ENCODE peak calls at places on chromosome 18, in seven cellular contexts. U, W, Q, P, C, H and T are unnamed samples.

GRCh38 chr18:64097497-64097896 is 51.4 kb downstream of the LINC00305 start:
- DNase-seq in U (no peak), W (no peak), Q (no peak), P (no peak), C (no peak), H (peak; percentile 16), T (no peak)

GRCh38 chr18:58416704-58417683 is 211.9 kb downstream of the ALPK2 start:
- DNase-seq in U (no peak), W (no peak), Q (no peak), P (no peak), C (no peak), H (peak; percentile 41), T (no peak)

GRCh38 chr18:58473071-58473470 is 155.8 kb downstream of the ALPK2 start:
- DNase-seq in U (no peak), W (no peak), Q (no peak), P (no peak), C (no peak), H (peak; percentile 63), T (no peak)

GRCh38 chr18:79664525-79665125 is 15.0 kb upstream of the CTDP1 start:
- DNase-seq in U (no peak), W (peak; percentile 51), Q (no peak), P (no peak), C (no peak), H (peak; percentile 92), T (no peak)

GRCh38 chr18:7566587-7567486 is at the start of gene PTPRM:
- DNase-seq in U (peak; percentile 1), W (peak; percentile 94), Q (peak; percentile 79), P (peak; percentile 92), C (no peak), H (peak; percentile 88), T (peak; percentile 94)

GRCh38 chr18:44819944-44820510 is 139.3 kb downstream of the SETBP1 start:
- DNase-seq in U (no peak), W (no peak), Q (no peak), P (no peak), C (no peak), H (no peak), T (no peak)

GRCh38 chr18:48335829-48336228 is 73.4 kb downstream of the ZBTB7C start:
- DNase-seq in U (no peak), W (no peak), Q (peak; percentile 46), P (no peak), C (no peak), H (no peak), T (peak; percentile 19)

GRCh38 chr18:61926532-61926931 is 33.7 kb upstream of the RNF152 start:
- DNase-seq in U (no peak), W (no peak), Q (no peak), P (no peak), C (no peak), H (no peak), T (no peak)

GRCh38 chr18:78006805-78007204 is 757.2 kb downstream of the GALR1 start:
- DNase-seq in U (no peak), W (no peak), Q (no peak), P (no peak), C (no peak), H (no peak), T (peak; percentile 65)

GRCh38 chr18:76306685-76307292 is 188.3 kb downstream of the ZNF516 start:
- DNase-seq in U (peak; percentile 12), W (no peak), Q (peak; percentile 66), P (no peak), C (peak; percentile 0), H (no peak), T (peak; percentile 15)

GRCh38 chr18:8705941-8706544 is 687 bp downstream of the MTCL1 start:
- DNase-seq in U (no peak), W (peak; percentile 53), Q (peak; percentile 23), P (peak; percentile 72), C (peak; percentile 61), H (peak; percentile 10), T (peak; percentile 45)

GRCh38 chr18:32346667-32347066 is 124.0 kb downstream of the GAREM1 start:
- DNase-seq in U (no peak), W (peak; percentile 19), Q (peak; percentile 52), P (no peak), C (no peak), H (no peak), T (peak; percentile 75)

GRCh38 chr18:31044926-31045325 is 2.4 kb upstream of the DSC3 start:
- DNase-seq in U (no peak), W (no peak), Q (no peak), P (no peak), C (no peak), H (peak; percentile 63), T (no peak)

GRCh38 chr18:33184178-33184577 is 256.3 kb downstream of the CCDC178 start:
- DNase-seq in U (no peak), W (no peak), Q (no peak), P (no peak), C (no peak), H (peak; percentile 55), T (no peak)

GRCh38 chr18:79507546-79508480 is 112.1 kb downstream of the NFATC1 start:
- DNase-seq in U (no peak), W (peak; percentile 59), Q (no peak), P (no peak), C (no peak), H (peak; percentile 26), T (no peak)

GRCh38 chr18:79635127-79635726 is 44.4 kb upstream of the CTDP1 start:
- DNase-seq in U (no peak), W (no peak), Q (no peak), P (no peak), C (no peak), H (no peak), T (no peak)

GRCh38 chr18:66168834-66169233 is 418.0 kb downstream of the CDH7 start:
- DNase-seq in U (no peak), W (no peak), Q (no peak), P (no peak), C (no peak), H (no peak), T (no peak)

GRCh38 chr18:8548186-8548585 is 61.1 kb upstream of the RAB12 start:
- DNase-seq in U (no peak), W (no peak), Q (no peak), P (no peak), C (no peak), H (peak; percentile 57), T (no peak)

GRCh38 chr18:54783100-54783499 is 45.2 kb upstream of the RAB27B start:
- DNase-seq in U (no peak), W (no peak), Q (no peak), P (no peak), C (no peak), H (no peak), T (no peak)

GRCh38 chr18:9516437-9517064 is 41.2 kb downstream of the RALBP1 start:
- DNase-seq in U (peak; percentile 8), W (peak; percentile 42), Q (peak; percentile 69), P (peak; percentile 63), C (peak; percentile 64), H (peak; percentile 79), T (peak; percentile 47)

GRCh38 chr18:45856526-45856925 is 31.1 kb downstream of the SIGLEC15 start:
- DNase-seq in U (no peak), W (no peak), Q (no peak), P (no peak), C (no peak), H (no peak), T (no peak)

GRCh38 chr18:24868331-24868730 is 407.9 kb downstream of the HRH4 start:
- DNase-seq in U (no peak), W (no peak), Q (no peak), P (no peak), C (no peak), H (no peak), T (no peak)

GRCh38 chr18:28854964-28855363 is 678.0 kb upstream of the CDH2 start:
- DNase-seq in U (no peak), W (peak; percentile 6), Q (no peak), P (no peak), C (no peak), H (peak; percentile 60), T (no peak)

GRCh38 chr18:24475926-24476589 is 15.6 kb downstream of the HRH4 start:
- DNase-seq in U (no peak), W (no peak), Q (no peak), P (no peak), C (no peak), H (no peak), T (no peak)

GRCh38 chr18:54786211-54786610 is 42.1 kb upstream of the RAB27B start:
- DNase-seq in U (no peak), W (no peak), Q (no peak), P (no peak), C (no peak), H (no peak), T (no peak)

GRCh38 chr18:3816601-3817363 is 366.8 kb downstream of the TGIF1 start:
- DNase-seq in U (no peak), W (peak; percentile 65), Q (no peak), P (no peak), C (no peak), H (peak; percentile 42), T (no peak)
- H3K4me3 ChIP-seq in U (no peak overlapping the region), W (no peak overlapping the region), Q (no peak overlapping the region), P (no peak overlapping the region), C (no peak overlapping the region), H (no peak overlapping the region), T (no peak overlapping the region)

DNA sequence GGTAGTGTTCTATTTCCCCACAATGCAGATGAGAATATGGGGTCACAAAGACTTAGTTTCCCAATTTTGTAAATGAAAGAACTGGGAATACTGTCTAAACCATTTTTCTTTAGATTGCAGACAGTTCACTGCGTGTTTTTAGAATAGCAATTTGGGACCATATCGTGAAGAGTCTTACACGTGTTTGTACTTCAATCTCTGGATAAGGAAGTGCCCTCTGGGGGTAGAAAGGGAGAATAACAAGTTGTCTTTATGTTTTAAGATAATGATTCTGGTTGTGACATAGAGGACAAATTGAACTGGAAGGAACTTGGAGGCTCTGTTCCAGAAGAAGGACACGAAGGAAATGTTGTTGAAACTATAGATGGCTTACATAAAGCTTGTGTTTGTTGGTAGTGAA is 457.7 kb downstream of the CBLN2 start:
- DNase-seq in U (no peak), W (peak; percentile 52), Q (peak; percentile 53), P (no peak), C (peak; percentile 31), H (peak; percentile 44), T (peak; percentile 46)
- TF ChIP-seq CTCF in U (peak; percentile 10), W (peak; percentile 58), Q (peak; percentile 38), P (peak; percentile 62), C (peak; percentile 70), H (peak; percentile 64), T (peak; percentile 66)

DNA sequence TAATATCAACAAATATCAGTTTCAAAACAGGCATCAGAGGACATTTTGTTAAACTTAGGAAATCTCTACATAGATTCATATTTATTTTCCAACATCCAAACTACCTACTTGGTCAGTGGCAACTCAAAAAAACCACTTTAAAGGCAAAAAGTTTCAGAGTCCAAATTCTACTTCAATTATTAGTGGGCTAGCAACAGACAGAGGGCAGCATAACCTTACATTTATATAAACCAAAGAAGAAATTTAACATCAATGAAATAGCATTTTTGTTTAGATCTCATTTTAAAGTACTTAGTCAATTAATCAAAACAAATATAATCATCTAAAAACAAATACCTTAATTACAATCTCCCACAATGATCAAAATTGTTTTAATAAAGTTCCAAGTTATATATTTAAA is 33.3 kb downstream of the RTTN start:
- DNase-seq in U (no peak), W (no peak), Q (peak; percentile 8), P (peak; percentile 10), C (no peak), H (peak; percentile 30), T (no peak)
- TF ChIP-seq EZH2phosphoT487 in U (no peak), W (no peak), Q (no peak), P (no peak), C (no peak), H (no peak), T (no peak)

DNA sequence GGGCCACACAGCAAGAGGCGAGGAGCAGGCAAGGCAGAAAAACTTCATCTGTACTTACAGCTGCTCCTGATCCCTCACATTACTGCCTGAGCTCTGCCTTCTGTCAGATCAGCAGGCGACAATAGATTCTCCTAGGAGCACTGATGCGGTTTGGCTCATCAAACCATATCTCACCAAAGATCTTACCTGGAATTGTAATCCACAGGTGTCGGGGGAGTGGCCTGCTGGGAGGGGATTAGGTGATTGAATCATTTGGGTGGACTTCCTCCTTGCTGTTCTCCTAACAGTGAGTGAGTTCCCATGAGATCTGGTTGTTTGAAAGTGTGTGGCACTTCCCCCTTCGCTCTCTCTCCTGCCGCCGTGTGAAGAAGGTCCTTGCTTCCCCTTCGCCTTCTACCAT is 647.3 kb downstream of the SOCS6 start:
- DNase-seq in U (no peak), W (no peak), Q (no peak), P (no peak), C (no peak), H (no peak), T (no peak)
- H3K4me3 ChIP-seq in U (no peak overlapping the region), W (no peak overlapping the region), Q (no peak overlapping the region), P (no peak overlapping the region), C (no peak overlapping the region), H (no peak overlapping the region), T (no peak overlapping the region)